ENCODE peak calls at places on chromosomes 6 and 20, in ten cellular contexts. I is astrocyte; S is HFFc6; K is upper lobe of right lung; E is CD4-positive, alpha-beta T cell; G is natural killer cell; Y is ovary; H is stomach; X is progenitor cell of endocrine pancreas; Q is GM23338. P is an unnamed sample.

GRCh38 chr6:26016326-26017275 is 54.0 kb downstream of the TRIM38 start:
- DNase-seq in I (peak), S (peak), K (no peak), E (no peak), G (no peak), Y (peak), H (no peak), X (no peak), Q (no peak), P (no peak)

GRCh38 chr6:158086706-158087518 is 81.2 kb downstream of the SERAC1 start:
- DNase-seq in I (no peak), S (no peak), K (no peak), E (no peak), G (no peak), Y (peak), H (no peak), X (no peak), Q (no peak), P (no peak)

GRCh38 chr6:121765060-121765459 is 329.6 kb downstream of the GJA1 start:
- DNase-seq in I (peak), S (no peak), K (no peak), E (no peak), G (no peak), Y (no peak), H (no peak), X (no peak), Q (no peak), P (no peak)

GRCh38 chr20:14444106-14444505 is 106.7 kb upstream of the FLRT3 start:
- DNase-seq in I (no peak), S (no peak), K (no peak), E (no peak), G (no peak), Y (no peak), H (no peak), X (no peak), Q (no peak), P (no peak)

GRCh38 chr6:114315841-114316595 is 26.8 kb downstream of the HS3ST5 start:
- DNase-seq in I (no peak), S (no peak), K (no peak), E (no peak), G (no peak), Y (no peak), H (no peak), X (no peak), Q (no peak), P (no peak)

GRCh38 chr6:81863123-81863522 is 110.6 kb upstream of the TENT5A start:
- DNase-seq in I (no peak), S (no peak), K (no peak), E (no peak), G (no peak), Y (no peak), H (no peak), X (no peak), Q (peak), P (no peak)

GRCh38 chr6:68651018-68651985 is 16.2 kb downstream of the ADGRB3 start:
- DNase-seq in I (peak), S (no peak), K (no peak), E (no peak), G (no peak), Y (no peak), H (no peak), X (no peak), Q (no peak), P (no peak)

GRCh38 chr20:38685853-38686473 is 38.3 kb upstream of the SLC32A1 start:
- DNase-seq in I (peak), S (peak), K (peak), E (peak), G (peak), Y (peak), H (peak), X (peak), Q (peak), P (no peak)

GRCh38 chr6:147283460-147283859 is 79.2 kb downstream of the STXBP5 start:
- DNase-seq in I (peak), S (peak), K (no peak), E (no peak), G (no peak), Y (no peak), H (no peak), X (no peak), Q (no peak), P (no peak)

GRCh38 chr6:129607581-129608186 is 102.3 kb downstream of the ARHGAP18 start:
- DNase-seq in I (peak), S (no peak), K (no peak), E (no peak), G (no peak), Y (peak), H (no peak), X (no peak), Q (no peak), P (no peak)

GRCh38 chr6:167778497-167779122 is 48.1 kb upstream of the AFDN start:
- DNase-seq in I (no peak), S (no peak), K (peak), E (no peak), G (no peak), Y (no peak), H (peak), X (no peak), Q (no peak), P (no peak)

GRCh38 chr20:15113374-15113773 is 776.0 kb upstream of the FLRT3 start:
- DNase-seq in I (no peak), S (no peak), K (no peak), E (no peak), G (no peak), Y (no peak), H (no peak), X (no peak), Q (no peak), P (no peak)

GRCh38 chr6:124795879-124796838 is 166.1 kb upstream of the RNF217 start:
- DNase-seq in I (no peak), S (no peak), K (no peak), E (no peak), G (no peak), Y (no peak), H (no peak), X (peak), Q (peak), P (no peak)

GRCh38 chr6:11700118-11700718 is 78.4 kb downstream of the ADTRP start:
- DNase-seq in I (peak), S (peak), K (no peak), E (no peak), G (no peak), Y (no peak), H (no peak), X (no peak), Q (peak), P (no peak)

GRCh38 chr20:63884506-63885263 is 10.2 kb upstream of the DNAJC5 start:
- DNase-seq in I (no peak), S (no peak), K (no peak), E (no peak), G (no peak), Y (no peak), H (peak), X (no peak), Q (no peak), P (no peak)

GRCh38 chr6:91337967-91338366 is 751.1 kb upstream of the MAP3K7 start:
- DNase-seq in I (no peak), S (no peak), K (no peak), E (no peak), G (no peak), Y (no peak), H (no peak), X (no peak), Q (peak), P (no peak)
- TF ChIP-seq CTCF in I (no peak), S (peak), K (no peak), E (no peak), G (no peak), Y (no peak), H (no peak), X (peak), Q (peak), P (no peak)

GRCh38 chr6:34973547-34974248 is 84.6 kb downstream of the ANKS1A start:
- DNase-seq in I (no peak), S (no peak), K (no peak), E (no peak), G (no peak), Y (no peak), H (no peak), X (no peak), Q (peak), P (no peak)
- TF ChIP-seq CTCF in I (no peak), S (peak), K (no peak), E (no peak), G (no peak), Y (no peak), H (no peak), X (no peak), Q (peak), P (no peak)

DNA sequence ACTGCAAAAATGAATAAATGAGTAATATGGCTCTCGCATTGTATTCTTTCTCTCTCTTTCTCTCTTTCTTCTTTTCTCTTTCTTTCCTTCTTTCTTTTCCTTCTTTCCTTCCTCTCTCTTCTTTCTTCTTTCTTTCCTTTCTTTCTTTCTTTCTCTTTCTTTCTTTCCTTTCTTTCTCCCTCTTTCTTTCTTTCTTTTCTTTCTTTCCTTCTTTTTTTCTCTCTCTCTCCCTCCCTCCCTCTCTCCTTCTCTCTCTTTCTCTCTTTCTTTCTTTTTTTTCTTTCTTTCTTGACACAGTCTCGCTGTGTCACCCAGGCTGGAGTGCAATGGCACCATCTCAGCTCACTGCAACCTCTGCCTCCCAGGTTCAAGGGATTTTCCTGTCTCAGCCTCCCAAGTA is 20.3 kb upstream of the ELOVL5 start:
- DNase-seq in I (no peak), S (no peak), K (no peak), E (no peak), G (no peak), Y (no peak), H (no peak), X (no peak), Q (no peak), P (no peak)
- TF ChIP-seq CTCF in I (no peak), S (no peak), K (no peak), E (no peak), G (no peak), Y (no peak), H (no peak), X (no peak), Q (no peak), P (no peak)

DNA sequence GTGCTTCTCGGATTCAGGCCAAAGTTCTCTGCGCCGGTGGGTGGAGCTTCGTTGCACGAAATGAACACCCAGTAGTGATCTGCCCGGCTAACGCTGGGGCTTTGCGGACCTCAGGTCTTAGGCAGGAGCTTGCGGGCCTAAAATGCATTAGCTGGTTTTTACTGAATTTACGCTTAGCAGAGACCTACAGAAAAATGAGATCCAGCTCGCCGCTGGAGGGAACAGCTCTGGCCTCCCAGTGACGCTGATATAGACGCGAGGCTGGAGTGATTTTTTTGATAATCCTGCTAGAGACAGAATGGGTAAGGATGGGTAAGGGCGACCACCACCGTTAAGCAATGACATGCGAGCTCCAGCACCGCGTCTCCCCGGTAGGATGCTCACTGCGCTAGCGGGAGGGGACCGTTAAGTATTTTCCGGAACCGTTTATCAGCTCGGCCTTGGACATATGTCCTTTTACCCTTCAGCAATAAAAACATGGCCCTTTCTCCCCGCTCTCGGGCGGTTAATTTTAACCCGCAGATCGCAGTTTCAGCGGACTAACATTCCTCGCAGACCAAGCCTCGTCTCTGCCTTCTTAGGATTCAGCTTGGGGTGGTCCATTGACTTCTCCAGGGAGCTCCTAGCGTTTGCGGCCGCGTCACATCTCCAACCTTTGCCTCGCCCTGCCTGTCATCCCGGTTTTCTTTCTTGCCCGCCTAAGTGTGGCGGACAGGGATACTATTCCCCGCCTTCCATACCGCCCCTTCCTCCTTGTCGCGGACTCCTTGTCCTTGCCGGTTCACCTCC is 109.3 kb downstream of the GPX5 start:
- DNase-seq in I (no peak), S (no peak), K (no peak), E (no peak), G (no peak), Y (no peak), H (no peak), X (no peak), Q (peak), P (no peak)
- TF ChIP-seq CTCF in I (no peak), S (no peak), K (no peak), E (no peak), G (no peak), Y (no peak), H (no peak), X (no peak), Q (no peak), P (no peak)

DNA sequence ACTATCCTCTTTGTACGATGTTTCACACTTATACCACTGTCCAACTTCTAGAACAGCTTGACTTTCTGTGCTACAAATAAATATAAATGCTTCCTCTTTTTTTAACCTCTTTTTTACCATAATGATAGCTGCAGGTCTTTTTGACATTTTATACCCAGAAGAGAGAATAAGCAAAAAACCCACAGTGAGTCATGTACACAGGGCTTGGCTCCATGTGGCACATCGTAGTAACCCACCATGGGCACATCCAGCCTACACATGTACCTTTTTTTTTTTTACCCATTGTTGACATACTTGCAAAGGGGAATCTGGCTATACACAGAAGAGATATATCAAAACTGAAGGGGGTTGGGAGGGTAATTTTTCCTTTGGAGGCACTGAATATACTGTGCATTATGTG is 59.5 kb upstream of the RSPO3 start:
- DNase-seq in I (no peak), S (no peak), K (no peak), E (no peak), G (no peak), Y (no peak), H (no peak), X (no peak), Q (no peak), P (no peak)
- TF ChIP-seq CTCF in I (no peak), S (no peak), K (no peak), E (no peak), G (no peak), Y (no peak), H (no peak), X (no peak), Q (no peak), P (no peak)

DNA sequence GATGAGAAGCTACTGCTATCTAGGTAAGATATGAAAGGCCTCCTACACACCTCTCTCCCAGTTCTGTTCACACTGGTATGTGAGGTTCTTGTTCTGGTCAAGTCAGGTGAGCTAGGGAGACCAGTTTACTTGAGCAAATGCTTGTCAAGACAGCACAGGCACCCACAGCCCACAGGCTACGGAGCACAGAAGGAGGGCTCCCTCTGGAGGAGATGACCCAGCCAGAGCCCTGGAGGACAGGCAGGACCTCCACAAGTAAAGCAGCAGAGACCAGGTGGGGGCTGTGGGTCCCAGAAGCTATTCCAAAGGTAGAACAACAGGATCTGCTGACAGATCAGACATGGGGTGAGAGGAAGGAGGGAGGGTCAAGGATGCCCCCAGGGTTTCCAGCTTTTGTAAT is 13.2 kb downstream of the MMP24OS start:
- DNase-seq in I (peak), S (no peak), K (no peak), E (no peak), G (no peak), Y (no peak), H (no peak), X (no peak), Q (peak), P (no peak)
- TF ChIP-seq CTCF in I (no peak), S (peak), K (no peak), E (no peak), G (no peak), Y (no peak), H (no peak), X (peak), Q (peak), P (no peak)